ENCODE peak calls at places on chromosome 2, in six cellular contexts. V is fibroblast of the aortic adventitia; X is lower lobe of right lung; P is naive thymus-derived CD8-positive, alpha-beta T cell; G is cardiac fibroblast; Y is aorta. N is an unnamed sample.

GRCh38 chr2:181228661-181229060 is 228.5 kb upstream of the ITGA4 start:
- DNase-seq in Y (no peak), P (no peak), X (no peak), G (no peak), V (no peak), N (no peak)

GRCh38 chr2:144559681-144560080 is 39.8 kb upstream of the ZEB2 start:
- DNase-seq in X (no peak), P (no peak), V (no peak), Y (no peak), G (no peak), N (no peak)

GRCh38 chr2:237474511-237474911 is 12.5 kb upstream of the MLPH start:
- DNase-seq in V (no peak), X (peak; percentile 74), P (no peak), Y (no peak), G (peak; percentile 82), N (no peak)

GRCh38 chr2:101152195-101153076 is 1.3 kb upstream of the TBC1D8 start:
- DNase-seq in V (peak; percentile 66), Y (peak; percentile 57), G (peak; percentile 73), X (no peak), P (no peak), N (no peak)

GRCh38 chr2:99862566-99862965 is 279.8 kb downstream of the AFF3 start:
- DNase-seq in P (no peak), X (no peak), Y (no peak), G (no peak), V (no peak), N (no peak)

GRCh38 chr2:237207641-237208040 is 122.0 kb downstream of the COPS8 start:
- DNase-seq in Y (peak; percentile 78), V (peak; percentile 98), X (peak; percentile 62), P (no peak), G (peak; percentile 81), N (no peak)

GRCh38 chr2:160253440-160254296 is 53.6 kb upstream of the ITGB6 start:
- DNase-seq in V (peak; percentile 25), X (no peak), G (no peak), P (no peak), Y (no peak), N (no peak)

GRCh38 chr2:240174496-240174895 is 34.0 kb upstream of the OTOS start:
- DNase-seq in G (no peak), P (no peak), Y (no peak), V (no peak), X (no peak), N (no peak)

GRCh38 chr2:187475499-187476248 is 27.6 kb upstream of the CALCRL start:
- DNase-seq in X (no peak), G (no peak), Y (no peak), V (no peak), P (no peak), N (no peak)

GRCh38 chr2:101153811-101154210 is 2.6 kb upstream of the TBC1D8 start:
- DNase-seq in V (no peak), Y (no peak), X (no peak), G (no peak), P (no peak), N (no peak)

GRCh38 chr2:94759211-94759610 is 112.0 kb upstream of the TEKT4 start:
- DNase-seq in V (no peak), G (no peak), P (no peak), Y (no peak), X (no peak), N (no peak)